ENCODE peak calls at places on chromosomes 7 and 10, in four cellular contexts. C is HepG2, V is WTC11, R is K562. B is an unnamed sample.

GRCh38 chr10:62512732-62513475 is 138.7 kb downstream of the ZNF365 start:
- DNase-seq in C (no peak), R (no peak), V (no peak), B (peak)

GRCh38 chr10:30784521-30784895 is 155.0 kb upstream of the LYZL2 start:
- DNase-seq in V (no peak), C (no peak), R (no peak), B (no peak)

GRCh38 chr10:96678725-96679124 is 41.6 kb downstream of the PIK3AP1 start:
- DNase-seq in C (no peak), R (no peak), V (no peak), B (no peak)

GRCh38 chr10:88271736-88272135 is 311.4 kb downstream of the RNLS start:
- DNase-seq in R (no peak), V (no peak), C (no peak), B (no peak)

GRCh38 chr7:6630007-6630849 is 6.9 kb upstream of the ZNF316 start:
- DNase-seq in C (no peak), V (no peak), R (no peak), B (no peak)

GRCh38 chr7:68107968-68108367 is 1111.3 kb downstream of the TYW1 start:
- DNase-seq in V (no peak), R (no peak), C (no peak), B (no peak)

GRCh38 chr7:131057524-131058065 is 270.1 kb upstream of the MKLN1 start:
- DNase-seq in C (peak), V (no peak), R (no peak), B (no peak)

GRCh38 chr10:125448596-125448995 is 234.4 kb downstream of the TEX36 start:
- DNase-seq in C (peak), R (peak), V (peak), B (peak)

GRCh38 chr7:41994746-41995110 is 242.3 kb downstream of the GLI3 start:
- DNase-seq in V (no peak), C (no peak), R (no peak), B (no peak)

GRCh38 chr10:88800152-88801125 is 2.1 kb upstream of the LIPM start:
- DNase-seq in R (no peak), C (no peak), V (no peak), B (no peak)

GRCh38 chr10:91975438-91975837 is 51.9 kb downstream of the BTAF1 start:
- DNase-seq in C (no peak), R (no peak), V (no peak), B (no peak)

GRCh38 chr7:45052011-45052410 is 36.8 kb downstream of the NACAD start:
- DNase-seq in R (no peak), V (no peak), C (no peak), B (no peak)

GRCh38 chr10:13371879-13372470 is 23.9 kb upstream of the SEPHS1 start:
- DNase-seq in R (peak), C (peak), V (peak), B (peak)

GRCh38 chr7:98571986-98572385 is 45.1 kb upstream of the NPTX2 start:
- DNase-seq in V (no peak), R (no peak), C (no peak), B (no peak)

GRCh38 chr7:138032186-138032585 is 30.3 kb upstream of the CREB3L2 start:
- DNase-seq in V (no peak), R (no peak), C (no peak), B (no peak)

GRCh38 chr7:30770936-30771858 is at the start of gene MINDY4:
- DNase-seq in C (no peak), V (peak), R (peak), B (peak)

GRCh38 chr10:122112625-122113160 is 123.7 kb downstream of the TACC2 start:
- DNase-seq in R (peak), C (peak), V (peak), B (peak)
- TF ChIP-seq ESRRA in R (no peak), C (no peak), V (no peak), B (peak)

DNA sequence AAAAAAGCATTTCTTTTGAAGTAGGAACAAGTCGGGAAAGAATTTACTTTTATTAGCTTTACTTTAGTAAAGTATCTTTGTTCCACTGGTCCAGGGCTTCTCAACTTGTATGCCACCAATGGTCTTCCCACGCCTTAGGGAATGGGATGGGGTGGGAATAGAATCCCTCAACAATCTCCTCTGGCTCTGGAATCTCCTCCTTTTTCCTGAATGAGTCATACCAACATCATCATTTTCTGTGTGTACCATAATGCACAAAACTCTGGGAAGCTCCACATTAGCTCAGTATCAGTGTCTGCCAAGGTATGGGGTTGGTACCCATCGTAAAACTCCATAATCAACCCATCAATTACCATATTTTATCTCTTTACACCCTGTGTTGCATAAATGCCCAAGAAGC is 159.4 kb upstream of the BMPER start:
- DNase-seq in C (no peak), R (no peak), V (no peak), B (no peak)
- TF ChIP-seq JUN in C (no peak), R (no peak), V (no peak), B (no peak)

GRCh38 chr10:70331486-70332268 is 47.9 kb upstream of the NPFFR1 start:
- DNase-seq in V (peak), R (peak), C (peak), B (peak)
- TF ChIP-seq ESRRA in V (no peak), R (peak), C (no peak), B (no peak)

GRCh38 chr10:4638116-4638515 is 187.9 kb upstream of the AKR1E2 start:
- DNase-seq in C (no peak), V (no peak), R (no peak), B (no peak)

GRCh38 chr10:4645836-4646235 is 180.2 kb upstream of the AKR1E2 start:
- DNase-seq in R (no peak), C (no peak), V (no peak), B (no peak)

GRCh38 chr10:4635883-4636282 is 190.1 kb upstream of the AKR1E2 start:
- DNase-seq in C (no peak), R (no peak), V (no peak), B (no peak)

GRCh38 chr10:4635394-4635793 is 190.6 kb upstream of the AKR1E2 start:
- DNase-seq in C (no peak), V (no peak), R (no peak), B (no peak)

DNA sequence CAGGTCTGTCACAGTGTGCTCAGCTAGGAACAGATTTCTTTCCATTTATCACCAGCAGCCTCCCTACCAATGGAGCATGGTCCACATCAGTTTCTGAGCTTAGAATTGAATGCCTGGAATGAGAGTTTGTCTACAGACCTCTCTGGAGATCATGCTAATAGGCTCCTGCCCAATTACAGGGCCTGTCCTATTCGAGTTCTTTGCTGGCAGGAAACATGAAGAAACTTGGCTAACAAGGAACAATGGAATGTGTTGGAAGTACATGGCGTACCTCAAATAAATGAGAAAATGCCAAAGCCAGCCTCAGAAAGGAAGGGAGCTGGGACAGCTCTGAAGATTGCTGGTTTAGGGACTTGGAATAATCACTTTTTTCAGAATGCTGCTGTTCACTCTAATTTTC is 186.0 kb upstream of the AKR1E2 start:
- DNase-seq in C (no peak), V (no peak), R (no peak), B (no peak)
- TF ChIP-seq JUN in C (no peak), V (no peak), R (no peak), B (no peak)

GRCh38 chr7:132465516-132465915 is 110.8 kb downstream of the PLXNA4 start:
- DNase-seq in V (no peak), C (no peak), R (no peak), B (no peak)

GRCh38 chr7:132466367-132466766 is 109.9 kb downstream of the PLXNA4 start:
- DNase-seq in R (no peak), C (no peak), V (no peak), B (no peak)

GRCh38 chr7:132463922-132464321 is 112.3 kb downstream of the PLXNA4 start:
- DNase-seq in R (no peak), C (no peak), V (no peak), B (no peak)

GRCh38 chr7:132462478-132462877 is 113.8 kb downstream of the PLXNA4 start:
- DNase-seq in C (no peak), R (no peak), V (no peak), B (no peak)

DNA sequence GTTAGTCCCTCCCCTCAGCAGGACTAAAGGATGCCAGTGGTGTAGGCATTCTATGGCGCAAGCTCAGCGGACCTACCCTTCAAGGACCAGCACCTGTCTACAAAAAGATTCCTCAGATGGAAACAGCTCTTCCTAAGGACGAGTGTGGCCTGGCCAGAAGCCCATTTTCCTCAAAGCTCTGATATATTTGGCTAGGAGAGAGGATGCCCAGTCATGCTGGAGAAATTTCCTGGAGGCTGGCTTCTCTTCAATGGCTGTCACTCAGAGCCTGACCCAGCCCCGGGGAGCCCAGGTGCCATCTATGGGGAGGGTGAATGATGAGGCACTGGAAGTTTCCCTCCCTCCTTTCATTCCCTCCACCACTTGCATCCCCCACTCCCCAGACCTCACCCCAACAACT is 111.5 kb downstream of the PLXNA4 start:
- DNase-seq in R (no peak), V (no peak), C (no peak), B (no peak)
- TF ChIP-seq ESRRA in R (no peak), V (no peak), C (no peak), B (no peak)

GRCh38 chr7:1275685-1276424 is 43.2 kb downstream of the UNCX start:
- DNase-seq in V (no peak), R (no peak), C (no peak), B (no peak)

GRCh38 chr7:1281068-1281467 is 48.4 kb downstream of the UNCX start:
- DNase-seq in V (no peak), C (no peak), R (no peak), B (no peak)

GRCh38 chr7:1279041-1279440 is 46.4 kb downstream of the UNCX start:
- DNase-seq in V (peak), C (no peak), R (no peak), B (no peak)

GRCh38 chr7:1276626-1277175 is 44.0 kb downstream of the UNCX start:
- DNase-seq in C (no peak), R (no peak), V (no peak), B (no peak)

DNA sequence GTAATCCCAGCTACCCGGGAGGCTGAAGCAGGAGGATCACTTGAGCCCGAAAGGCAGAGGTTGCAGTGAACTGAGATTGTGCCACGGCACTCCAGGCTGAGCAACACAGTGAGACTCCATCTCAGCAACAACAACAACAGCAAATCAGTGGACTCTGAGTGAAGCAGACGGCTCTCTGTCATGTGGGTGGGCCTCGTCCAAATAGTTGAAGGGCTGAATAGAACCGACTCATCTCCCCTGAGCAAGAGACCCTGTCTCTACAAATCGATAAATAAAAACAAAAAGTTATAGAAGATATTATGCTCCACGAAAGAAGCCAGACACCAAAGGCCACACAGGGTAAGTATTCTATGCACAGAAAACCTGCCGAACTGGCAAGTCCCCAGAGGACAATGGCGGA is 45.9 kb downstream of the UNCX start:
- DNase-seq in V (no peak), C (no peak), R (no peak), B (no peak)
- TF ChIP-seq JUN in V (no peak), C (no peak), R (no peak), B (no peak)

GRCh38 chr10:71010730-71011129 is 122.4 kb upstream of the PCBD1 start:
- DNase-seq in V (no peak), R (no peak), C (no peak), B (no peak)
- TF ChIP-seq ESRRA in V (no peak), R (no peak), C (no peak), B (no peak)

GRCh38 chr10:116201011-116201410 is 72.0 kb downstream of the GFRA1 start:
- DNase-seq in C (no peak), R (no peak), V (no peak), B (no peak)
- TF ChIP-seq JUN in C (no peak), R (no peak), V (no peak), B (no peak)

GRCh38 chr7:128869944-128870285 is 7.3 kb downstream of the ATP6V1F start:
- DNase-seq in V (no peak), R (no peak), C (no peak), B (no peak)
- TF ChIP-seq ESRRA in V (no peak), R (no peak), C (no peak), B (no peak)

GRCh38 chr7:289209-289755 is 688 bp upstream of the FOXL3 start:
- DNase-seq in V (peak), C (no peak), R (no peak), B (no peak)

GRCh38 chr7:292826-293225 is 2.9 kb downstream of the FOXL3 start:
- DNase-seq in V (no peak), C (no peak), R (no peak), B (no peak)

GRCh38 chr7:290554-291301 is 758 bp downstream of the FOXL3 start:
- DNase-seq in C (no peak), V (peak), R (no peak), B (no peak)

GRCh38 chr7:289756-290553 is at the start of gene FOXL3:
- DNase-seq in C (no peak), V (peak), R (no peak), B (no peak)

GRCh38 chr7:291302-292092 is 1.5 kb downstream of the FOXL3 start:
- DNase-seq in V (no peak), R (no peak), C (no peak), B (no peak)
- TF ChIP-seq JUN in V (no peak), R (no peak), C (no peak), B (no peak)

B was measured in A549.